ENCODE peak calls at places on chromosome 3, in five cellular contexts. One of them, this sample, is unnamed.

GRCh38 chr3:141105828-141106628 is 54.9 kb downstream of the SPSB4 start:
- DNase-seq in hepatic stellate cell: peak; percentile 71
- DNase-seq in activated CD8-positive, alpha-beta memory T cell treated with anti-CD3 and anti-CD28 coated beads, Interleukin-2, amount 50 U/mL, for 48 hours: peak; percentile 67
- DNase-seq in activated gamma-delta T cell treated with Interleukin-2 at 50 U/mL for 16 hours: peak; percentile 59
- DNase-seq in A172: peak; percentile 66
- DNase-seq in this sample: peak; percentile 38

GRCh38 chr3:194350726-194351071 is 429 bp downstream of the CPN2 start:
- DNase-seq in hepatic stellate cell: no peak
- DNase-seq in activated CD8-positive, alpha-beta memory T cell treated with anti-CD3 and anti-CD28 coated beads, Interleukin-2, amount 50 U/mL, for 48 hours: no peak
- DNase-seq in activated gamma-delta T cell treated with Interleukin-2 at 50 U/mL for 16 hours: no peak
- DNase-seq in A172: no peak
- DNase-seq in this sample: no peak

GRCh38 chr3:140152851-140153640 is 218.1 kb downstream of the CLSTN2 start:
- DNase-seq in hepatic stellate cell: no peak
- DNase-seq in activated CD8-positive, alpha-beta memory T cell treated with anti-CD3 and anti-CD28 coated beads, Interleukin-2, amount 50 U/mL, for 48 hours: no peak
- DNase-seq in activated gamma-delta T cell treated with Interleukin-2 at 50 U/mL for 16 hours: no peak
- DNase-seq in A172: no peak
- DNase-seq in this sample: no peak

GRCh38 chr3:195896361-195897080 is 11.8 kb downstream of the TNK2 start:
- DNase-seq in hepatic stellate cell: peak; percentile 77
- DNase-seq in activated CD8-positive, alpha-beta memory T cell treated with anti-CD3 and anti-CD28 coated beads, Interleukin-2, amount 50 U/mL, for 48 hours: no peak
- DNase-seq in activated gamma-delta T cell treated with Interleukin-2 at 50 U/mL for 16 hours: no peak
- DNase-seq in A172: peak; percentile 90
- DNase-seq in this sample: no peak

GRCh38 chr3:81419196-81419595 is 342.2 kb downstream of the GBE1 start:
- DNase-seq in hepatic stellate cell: no peak
- DNase-seq in activated CD8-positive, alpha-beta memory T cell treated with anti-CD3 and anti-CD28 coated beads, Interleukin-2, amount 50 U/mL, for 48 hours: no peak
- DNase-seq in activated gamma-delta T cell treated with Interleukin-2 at 50 U/mL for 16 hours: no peak
- DNase-seq in A172: no peak
- DNase-seq in this sample: no peak

GRCh38 chr3:51687472-51688205 is 16.6 kb downstream of the TEX264 start:
- DNase-seq in hepatic stellate cell: no peak
- DNase-seq in activated CD8-positive, alpha-beta memory T cell treated with anti-CD3 and anti-CD28 coated beads, Interleukin-2, amount 50 U/mL, for 48 hours: no peak
- DNase-seq in activated gamma-delta T cell treated with Interleukin-2 at 50 U/mL for 16 hours: no peak
- DNase-seq in A172: no peak
- DNase-seq in this sample: no peak

GRCh38 chr3:194286747-194287146 is 64.4 kb downstream of the CPN2 start:
- DNase-seq in hepatic stellate cell: no peak
- DNase-seq in activated CD8-positive, alpha-beta memory T cell treated with anti-CD3 and anti-CD28 coated beads, Interleukin-2, amount 50 U/mL, for 48 hours: no peak
- DNase-seq in activated gamma-delta T cell treated with Interleukin-2 at 50 U/mL for 16 hours: no peak
- DNase-seq in A172: no peak
- DNase-seq in this sample: no peak

GRCh38 chr3:134666466-134666865 is 15.6 kb upstream of the KY start:
- DNase-seq in hepatic stellate cell: peak; percentile 63
- DNase-seq in activated CD8-positive, alpha-beta memory T cell treated with anti-CD3 and anti-CD28 coated beads, Interleukin-2, amount 50 U/mL, for 48 hours: no peak
- DNase-seq in activated gamma-delta T cell treated with Interleukin-2 at 50 U/mL for 16 hours: no peak
- DNase-seq in A172: peak; percentile 58
- DNase-seq in this sample: no peak

GRCh38 chr3:88137836-88138235 is 11.9 kb upstream of the C3orf38 start:
- DNase-seq in hepatic stellate cell: no peak
- DNase-seq in activated CD8-positive, alpha-beta memory T cell treated with anti-CD3 and anti-CD28 coated beads, Interleukin-2, amount 50 U/mL, for 48 hours: no peak
- DNase-seq in activated gamma-delta T cell treated with Interleukin-2 at 50 U/mL for 16 hours: no peak
- DNase-seq in A172: no peak
- DNase-seq in this sample: no peak

GRCh38 chr3:65979152-65979551 is 59.6 kb downstream of the MAGI1 start:
- DNase-seq in hepatic stellate cell: peak; percentile 59
- DNase-seq in activated CD8-positive, alpha-beta memory T cell treated with anti-CD3 and anti-CD28 coated beads, Interleukin-2, amount 50 U/mL, for 48 hours: no peak
- DNase-seq in activated gamma-delta T cell treated with Interleukin-2 at 50 U/mL for 16 hours: no peak
- DNase-seq in A172: no peak
- DNase-seq in this sample: no peak

GRCh38 chr3:10505050-10505790 is at the start of gene ATP2B2:
- DNase-seq in hepatic stellate cell: no peak
- DNase-seq in activated CD8-positive, alpha-beta memory T cell treated with anti-CD3 and anti-CD28 coated beads, Interleukin-2, amount 50 U/mL, for 48 hours: no peak
- DNase-seq in activated gamma-delta T cell treated with Interleukin-2 at 50 U/mL for 16 hours: peak; percentile 14
- DNase-seq in A172: no peak
- DNase-seq in this sample: no peak

GRCh38 chr3:57637391-57637790 is 40.2 kb upstream of the ARF4 start:
- DNase-seq in hepatic stellate cell: no peak
- DNase-seq in activated CD8-positive, alpha-beta memory T cell treated with anti-CD3 and anti-CD28 coated beads, Interleukin-2, amount 50 U/mL, for 48 hours: no peak
- DNase-seq in activated gamma-delta T cell treated with Interleukin-2 at 50 U/mL for 16 hours: no peak
- DNase-seq in A172: no peak
- DNase-seq in this sample: no peak

GRCh38 chr3:168036654-168037419 is 58.9 kb downstream of the GOLIM4 start:
- DNase-seq in hepatic stellate cell: no peak
- DNase-seq in activated CD8-positive, alpha-beta memory T cell treated with anti-CD3 and anti-CD28 coated beads, Interleukin-2, amount 50 U/mL, for 48 hours: no peak
- DNase-seq in activated gamma-delta T cell treated with Interleukin-2 at 50 U/mL for 16 hours: no peak
- DNase-seq in A172: no peak
- DNase-seq in this sample: no peak

GRCh38 chr3:182814419-182815160 is 21.3 kb downstream of the ATP11B start:
- DNase-seq in hepatic stellate cell: no peak
- DNase-seq in activated CD8-positive, alpha-beta memory T cell treated with anti-CD3 and anti-CD28 coated beads, Interleukin-2, amount 50 U/mL, for 48 hours: no peak
- DNase-seq in activated gamma-delta T cell treated with Interleukin-2 at 50 U/mL for 16 hours: no peak
- DNase-seq in A172: no peak
- DNase-seq in this sample: no peak

GRCh38 chr3:48598323-48599076 is 3.4 kb upstream of the COL7A1 start:
- DNase-seq in hepatic stellate cell: peak; percentile 98
- DNase-seq in activated CD8-positive, alpha-beta memory T cell treated with anti-CD3 and anti-CD28 coated beads, Interleukin-2, amount 50 U/mL, for 48 hours: no peak
- DNase-seq in activated gamma-delta T cell treated with Interleukin-2 at 50 U/mL for 16 hours: no peak
- DNase-seq in A172: peak; percentile 88
- DNase-seq in this sample: no peak

GRCh38 chr3:197953881-197954280 is 3.9 kb downstream of the RPL35A start:
- DNase-seq in hepatic stellate cell: no peak
- DNase-seq in activated CD8-positive, alpha-beta memory T cell treated with anti-CD3 and anti-CD28 coated beads, Interleukin-2, amount 50 U/mL, for 48 hours: no peak
- DNase-seq in activated gamma-delta T cell treated with Interleukin-2 at 50 U/mL for 16 hours: no peak
- DNase-seq in A172: peak; percentile 4
- DNase-seq in this sample: no peak

GRCh38 chr3:97111237-97111636 is 296.8 kb downstream of the EPHA6 start:
- DNase-seq in hepatic stellate cell: no peak
- DNase-seq in activated CD8-positive, alpha-beta memory T cell treated with anti-CD3 and anti-CD28 coated beads, Interleukin-2, amount 50 U/mL, for 48 hours: no peak
- DNase-seq in activated gamma-delta T cell treated with Interleukin-2 at 50 U/mL for 16 hours: no peak
- DNase-seq in A172: no peak
- DNase-seq in this sample: no peak

GRCh38 chr3:124791639-124792111 is 61.4 kb downstream of the UMPS start:
- DNase-seq in hepatic stellate cell: no peak
- DNase-seq in activated CD8-positive, alpha-beta memory T cell treated with anti-CD3 and anti-CD28 coated beads, Interleukin-2, amount 50 U/mL, for 48 hours: no peak
- DNase-seq in activated gamma-delta T cell treated with Interleukin-2 at 50 U/mL for 16 hours: no peak
- DNase-seq in A172: peak; percentile 49
- DNase-seq in this sample: no peak

GRCh38 chr3:58072046-58072445 is 63.8 kb downstream of the FLNB start:
- DNase-seq in hepatic stellate cell: no peak
- DNase-seq in activated CD8-positive, alpha-beta memory T cell treated with anti-CD3 and anti-CD28 coated beads, Interleukin-2, amount 50 U/mL, for 48 hours: no peak
- DNase-seq in activated gamma-delta T cell treated with Interleukin-2 at 50 U/mL for 16 hours: no peak
- DNase-seq in A172: peak; percentile 71
- DNase-seq in this sample: no peak

GRCh38 chr3:82058809-82059208 is 297.4 kb upstream of the GBE1 start:
- DNase-seq in hepatic stellate cell: no peak
- DNase-seq in activated CD8-positive, alpha-beta memory T cell treated with anti-CD3 and anti-CD28 coated beads, Interleukin-2, amount 50 U/mL, for 48 hours: no peak
- DNase-seq in activated gamma-delta T cell treated with Interleukin-2 at 50 U/mL for 16 hours: no peak
- DNase-seq in A172: no peak
- DNase-seq in this sample: no peak

GRCh38 chr3:152037304-152037703 is 163.9 kb downstream of the SUCNR1 start:
- DNase-seq in hepatic stellate cell: no peak
- DNase-seq in activated CD8-positive, alpha-beta memory T cell treated with anti-CD3 and anti-CD28 coated beads, Interleukin-2, amount 50 U/mL, for 48 hours: no peak
- DNase-seq in activated gamma-delta T cell treated with Interleukin-2 at 50 U/mL for 16 hours: no peak
- DNase-seq in A172: no peak
- DNase-seq in this sample: no peak

GRCh38 chr3:169759256-169759655 is 5.6 kb downstream of the TERC start:
- DNase-seq in hepatic stellate cell: no peak
- DNase-seq in activated CD8-positive, alpha-beta memory T cell treated with anti-CD3 and anti-CD28 coated beads, Interleukin-2, amount 50 U/mL, for 48 hours: no peak
- DNase-seq in activated gamma-delta T cell treated with Interleukin-2 at 50 U/mL for 16 hours: no peak
- DNase-seq in A172: peak; percentile 81
- DNase-seq in this sample: no peak

GRCh38 chr3:51283421-51283820 is 101.7 kb upstream of the MANF start:
- DNase-seq in hepatic stellate cell: peak; percentile 29
- DNase-seq in activated CD8-positive, alpha-beta memory T cell treated with anti-CD3 and anti-CD28 coated beads, Interleukin-2, amount 50 U/mL, for 48 hours: no peak
- DNase-seq in activated gamma-delta T cell treated with Interleukin-2 at 50 U/mL for 16 hours: no peak
- DNase-seq in A172: no peak
- DNase-seq in this sample: no peak

GRCh38 chr3:110925804-110926203 is 145.8 kb upstream of the NECTIN3 start:
- DNase-seq in hepatic stellate cell: no peak
- DNase-seq in activated CD8-positive, alpha-beta memory T cell treated with anti-CD3 and anti-CD28 coated beads, Interleukin-2, amount 50 U/mL, for 48 hours: no peak
- DNase-seq in activated gamma-delta T cell treated with Interleukin-2 at 50 U/mL for 16 hours: no peak
- DNase-seq in A172: no peak
- DNase-seq in this sample: no peak

GRCh38 chr3:87127286-87127685 is 99.8 kb upstream of the CHMP2B start:
- DNase-seq in hepatic stellate cell: no peak
- DNase-seq in activated CD8-positive, alpha-beta memory T cell treated with anti-CD3 and anti-CD28 coated beads, Interleukin-2, amount 50 U/mL, for 48 hours: no peak
- DNase-seq in activated gamma-delta T cell treated with Interleukin-2 at 50 U/mL for 16 hours: no peak
- DNase-seq in A172: no peak
- DNase-seq in this sample: no peak

GRCh38 chr3:13509066-13509815 is 29.1 kb downstream of the HDAC11 start:
- DNase-seq in hepatic stellate cell: no peak
- DNase-seq in activated CD8-positive, alpha-beta memory T cell treated with anti-CD3 and anti-CD28 coated beads, Interleukin-2, amount 50 U/mL, for 48 hours: no peak
- DNase-seq in activated gamma-delta T cell treated with Interleukin-2 at 50 U/mL for 16 hours: no peak
- DNase-seq in A172: no peak
- DNase-seq in this sample: no peak

GRCh38 chr3:148971819-148972218 is 19.5 kb upstream of the GYG1 start:
- DNase-seq in hepatic stellate cell: no peak
- DNase-seq in activated CD8-positive, alpha-beta memory T cell treated with anti-CD3 and anti-CD28 coated beads, Interleukin-2, amount 50 U/mL, for 48 hours: no peak
- DNase-seq in activated gamma-delta T cell treated with Interleukin-2 at 50 U/mL for 16 hours: no peak
- DNase-seq in A172: no peak
- DNase-seq in this sample: no peak